ENCODE peak calls at places on chromosomes 1 and 21, in six cellular contexts. R is PC-9, E is hepatocyte, D is DND-41, Z is A673, Y is GM23338. L is an unnamed sample.

GRCh38 chr21:34870246-34870645 is 178.9 kb downstream of the RUNX1 start:
- DNase-seq in Z (no peak), R (no peak), Y (no peak), D (no peak), E (no peak), L (no peak)

GRCh38 chr1:224784606-224785328 is 144.7 kb upstream of the DNAH14 start:
- DNase-seq in E (no peak), Z (no peak), Y (no peak), D (peak; percentile 23), R (no peak), L (no peak)

GRCh38 chr1:61080408-61081134 is 1.8 kb upstream of the NFIA start:
- DNase-seq in Y (peak; percentile 32), E (no peak), R (no peak), D (no peak), Z (peak; percentile 42), L (peak; percentile 48)

GRCh38 chr1:160197231-160197630 is 6.9 kb downstream of the CASQ1 start:
- DNase-seq in R (no peak), Y (no peak), E (no peak), Z (no peak), D (no peak), L (no peak)

GRCh38 chr21:41641821-41642368 is 125.0 kb downstream of the RIPK4 start:
- DNase-seq in D (no peak), E (peak; percentile 71), Z (no peak), Y (no peak), R (peak; percentile 58), L (peak; percentile 71)

GRCh38 chr1:44515416-44515815 is 110.4 kb downstream of the RNF220 start:
- DNase-seq in R (no peak), E (no peak), Y (no peak), Z (no peak), D (no peak), L (no peak)

GRCh38 chr1:6378096-6378746 is 15.3 kb downstream of the ACOT7 start:
- DNase-seq in E (no peak), R (no peak), D (no peak), Y (peak; percentile 72), Z (no peak), L (no peak)

GRCh38 chr1:119320100-119320499 is 48.5 kb upstream of the HAO2 start:
- DNase-seq in E (no peak), D (no peak), R (no peak), Z (no peak), Y (no peak), L (no peak)

GRCh38 chr1:80989455-80989854 is 811.3 kb upstream of the ADGRL2 start:
- DNase-seq in E (no peak), Y (no peak), R (no peak), D (no peak), Z (no peak), L (no peak)

GRCh38 chr1:150281221-150281757 is 1.1 kb upstream of the CIART start:
- DNase-seq in D (peak; percentile 27), R (peak; percentile 62), E (peak; percentile 79), Y (peak; percentile 89), Z (peak; percentile 82), L (peak; percentile 78)

GRCh38 chr1:63405021-63405420 is 37.6 kb downstream of the ALG6 start:
- DNase-seq in D (no peak), E (no peak), R (peak; percentile 15), Z (no peak), Y (no peak), L (no peak)

GRCh38 chr21:45607922-45608295 is 35.6 kb upstream of the PCBP3 start:
- DNase-seq in R (no peak), Y (no peak), Z (no peak), D (no peak), E (no peak), L (no peak)

GRCh38 chr21:25999935-26000582 is 170.5 kb downstream of the APP start:
- DNase-seq in Y (peak; percentile 44), D (no peak), R (no peak), E (no peak), Z (no peak), L (no peak)

GRCh38 chr1:87030740-87031400 is 116.4 kb downstream of the HS2ST1 start:
- DNase-seq in Z (no peak), R (no peak), E (no peak), D (no peak), Y (no peak), L (no peak)

GRCh38 chr1:53982034-53982761 is 35.8 kb downstream of the LDLRAD1 start:
- DNase-seq in E (peak; percentile 78), Z (peak; percentile 15), D (no peak), R (no peak), Y (peak; percentile 90), L (peak; percentile 32)

GRCh38 chr1:156676450-156676819 is 772 bp downstream of the NES start:
- DNase-seq in R (no peak), E (no peak), Z (no peak), D (no peak), Y (no peak), L (peak; percentile 38)

GRCh38 chr1:85328713-85329376 is 52.4 kb upstream of the BCL10 start:
- DNase-seq in D (no peak), Z (peak; percentile 54), Y (peak; percentile 71), R (peak; percentile 73), E (peak; percentile 62), L (peak; percentile 98)

GRCh38 chr1:87956072-87956471 is 627.4 kb downstream of the LMO4 start:
- DNase-seq in E (peak; percentile 32), D (no peak), Z (no peak), R (peak; percentile 57), Y (no peak), L (peak; percentile 4)

GRCh38 chr1:215076312-215076711 is 6.2 kb upstream of the KCNK2 start:
- DNase-seq in D (no peak), Y (peak; percentile 75), E (peak; percentile 35), Z (peak; percentile 24), R (peak; percentile 29), L (peak; percentile 26)

GRCh38 chr1:184753608-184754478 is 815 bp downstream of the EDEM3 start:
- DNase-seq in Y (peak; percentile 65), R (peak; percentile 43), E (peak; percentile 57), Z (peak; percentile 56), D (peak; percentile 59), L (peak; percentile 81)

GRCh38 chr1:85047472-85048295 is 616 bp downstream of the MCOLN3 start:
- DNase-seq in E (peak; percentile 28), Y (peak; percentile 57), R (no peak), D (no peak), Z (no peak), L (no peak)

GRCh38 chr1:245156041-245156735 is 1.4 kb downstream of the KIF26B start:
- DNase-seq in E (peak; percentile 95), R (peak; percentile 95), Z (peak; percentile 84), Y (peak; percentile 94), D (peak; percentile 81), L (peak; percentile 60)

GRCh38 chr1:34865981-34866761 is 6.6 kb upstream of the SMIM12 start:
- DNase-seq in E (peak; percentile 90), Z (peak; percentile 76), D (peak; percentile 79), R (peak; percentile 78), Y (peak; percentile 91), L (peak; percentile 63)
- TF ChIP-seq EZH2 in E (no peak), Z (no peak), D (no peak), R (no peak), Y (no peak), L (no peak)

GRCh38 chr1:197913495-197914276 is 3.5 kb upstream of the LHX9 start:
- DNase-seq in R (no peak), Y (peak; percentile 47), Z (no peak), D (no peak), E (no peak), L (no peak)
- TF ChIP-seq EZH2 in R (no peak), Y (peak; percentile 92), Z (no peak), D (no peak), E (peak; percentile 35), L (peak; percentile 56)

GRCh38 chr1:37394574-37395464 is 79.6 kb upstream of the ZC3H12A start:
- DNase-seq in E (no peak), R (no peak), Z (peak; percentile 6), D (no peak), Y (peak; percentile 89), L (no peak)

GRCh38 chr1:37399205-37399604 is 75.2 kb upstream of the ZC3H12A start:
- DNase-seq in D (no peak), E (no peak), Y (no peak), Z (peak; percentile 18), R (no peak), L (no peak)

GRCh38 chr1:37398096-37398495 is 76.3 kb upstream of the ZC3H12A start:
- DNase-seq in E (no peak), Y (no peak), R (no peak), D (no peak), Z (no peak), L (no peak)

GRCh38 chr1:37403166-37403565 is 71.2 kb upstream of the ZC3H12A start:
- DNase-seq in Z (no peak), E (no peak), D (no peak), Y (peak; percentile 45), R (no peak), L (no peak)

DNA sequence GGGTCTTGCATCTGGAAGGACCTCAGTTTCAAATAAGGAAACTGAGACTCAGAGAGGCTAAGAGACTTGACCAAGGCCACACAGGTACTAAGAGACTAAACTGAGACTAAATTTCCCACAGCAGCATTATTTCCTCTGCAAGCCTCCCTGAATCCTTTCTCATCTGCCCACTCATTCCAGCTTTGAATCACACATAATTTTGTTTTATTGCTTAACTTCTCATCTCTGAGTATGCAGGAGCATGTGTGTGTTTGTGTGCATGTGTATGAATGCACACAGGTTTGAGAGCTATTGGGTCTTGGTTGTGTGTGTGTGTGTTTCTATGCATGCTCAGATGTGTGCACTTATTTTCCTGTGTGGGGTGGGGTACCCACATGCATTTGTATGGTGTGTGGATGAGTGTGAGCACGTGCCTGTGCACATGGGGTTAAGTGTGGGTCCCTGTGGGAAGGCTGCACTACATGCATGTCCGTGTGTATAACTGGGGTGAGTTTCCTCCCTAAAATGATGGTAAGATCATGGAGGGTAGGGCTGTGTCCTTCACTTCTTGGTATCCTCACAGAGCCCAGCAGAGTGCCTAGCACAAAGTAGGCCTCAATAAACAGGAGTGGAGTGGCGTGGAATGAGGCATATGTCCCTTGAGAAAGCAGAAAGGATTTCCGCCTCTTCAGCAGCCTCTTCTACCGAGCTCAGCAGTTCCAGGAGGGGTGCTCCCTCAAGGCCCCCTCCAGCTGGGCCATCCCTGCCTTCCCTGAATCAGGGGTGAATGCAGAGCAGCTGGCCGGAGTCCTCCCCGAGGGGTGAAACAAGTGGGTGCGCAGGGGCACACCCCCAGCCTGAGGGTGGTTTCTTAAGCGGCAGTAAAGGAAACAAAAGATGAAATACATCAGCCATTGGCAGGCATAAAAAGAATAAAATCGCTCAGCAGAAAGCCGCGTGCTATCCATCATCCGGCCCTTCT is 74.3 kb upstream of the ZC3H12A start:
- DNase-seq in Z (no peak), Y (no peak), E (no peak), R (no peak), D (no peak), L (no peak)
- TF ChIP-seq EZH2 in Z (no peak), Y (no peak), E (no peak), R (no peak), D (no peak), L (no peak)

GRCh38 chr1:46491500-46492268 is 2.0 kb downstream of the DMBX1 start:
- DNase-seq in R (no peak), Y (no peak), Z (no peak), E (no peak), D (no peak), L (no peak)

GRCh38 chr1:46494910-46495309 is 5.3 kb downstream of the DMBX1 start:
- DNase-seq in R (no peak), D (no peak), Z (no peak), Y (no peak), E (no peak), L (no peak)

GRCh38 chr1:46492269-46492853 is 2.7 kb downstream of the DMBX1 start:
- DNase-seq in R (no peak), Y (no peak), E (no peak), D (no peak), Z (no peak), L (no peak)

GRCh38 chr1:46492871-46493270 is 3.2 kb downstream of the DMBX1 start:
- DNase-seq in R (no peak), Y (peak; percentile 83), E (no peak), D (no peak), Z (no peak), L (no peak)

GRCh38 chr1:46493316-46494032 is 3.8 kb downstream of the DMBX1 start:
- DNase-seq in Y (no peak), D (no peak), E (no peak), Z (no peak), R (no peak), L (no peak)
- TF ChIP-seq EZH2 in Y (peak; percentile 75), D (no peak), E (no peak), Z (no peak), R (no peak), L (peak; percentile 75)